ENCODE peak calls at places on chromosomes 2 and 18, in five cellular contexts. B is adipocyte, A is GM23248, J is lung, H is H7. D is an unnamed sample.

GRCh38 chr2:20430461-20431302 is 16.2 kb upstream of the RHOB start:
- DNase-seq in B (no peak), A (peak; percentile 75), J (no peak), H (no peak), D (no peak)

GRCh38 chr18:10234281-10234680 is 220.2 kb upstream of the APCDD1 start:
- DNase-seq in B (peak; percentile 19), A (peak; percentile 74), J (no peak), H (no peak), D (no peak)

GRCh38 chr2:80167284-80167808 is 137.2 kb downstream of the LRRTM1 start:
- DNase-seq in B (peak; percentile 9), A (no peak), J (no peak), H (no peak), D (no peak)

GRCh38 chr2:201960300-201960699 is 73.4 kb upstream of the FZD7 start:
- DNase-seq in B (no peak), A (no peak), J (no peak), H (no peak), D (no peak)

GRCh38 chr2:45233301-45233700 is 224.0 kb upstream of the SIX2 start:
- DNase-seq in B (peak; percentile 61), A (peak; percentile 19), J (no peak), H (no peak), D (no peak)

GRCh38 chr2:235567842-235568241 is 74.0 kb downstream of the AGAP1 start:
- DNase-seq in B (no peak), A (peak; percentile 39), J (no peak), H (no peak), D (no peak)

GRCh38 chr2:27756544-27757498 is 14.7 kb upstream of the MRPL33 start:
- DNase-seq in B (peak; percentile 39), A (no peak), J (no peak), H (no peak), D (no peak)

GRCh38 chr2:239593965-239594771 is 193.3 kb upstream of the HDAC4 start:
- DNase-seq in B (no peak), A (no peak), J (no peak), H (peak; percentile 26), D (no peak)

DNA sequence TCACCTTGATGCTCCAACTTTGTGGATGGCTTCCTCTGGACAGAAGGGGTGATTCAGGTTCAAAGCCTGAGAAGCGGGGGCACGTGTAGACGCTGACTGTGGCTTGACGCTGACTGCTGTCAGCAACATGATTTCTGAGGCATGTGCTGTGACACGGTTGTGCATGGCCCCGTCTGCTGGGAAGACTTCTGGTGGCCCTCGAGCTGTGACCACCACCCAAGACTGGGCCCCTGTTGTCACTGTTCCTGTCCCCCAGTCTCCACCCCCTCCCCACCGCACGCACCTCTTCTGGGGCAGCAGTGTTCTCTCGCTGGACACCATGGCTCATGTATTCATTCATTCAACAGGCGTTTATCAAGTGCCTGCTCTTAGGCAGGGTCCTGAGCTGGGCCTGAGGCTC is 245.0 kb downstream of the FAM210A start:
- DNase-seq in B (no peak), A (no peak), J (no peak), H (no peak), D (no peak)
- H3K36me3 ChIP-seq in B (no peaks in the 10 kb centered on the region), A (no peaks in the 10 kb centered on the region), J (peaks cover 1% of the 10 kb centered on the region), H (no peaks in the 10 kb centered on the region), D (no peaks in the 10 kb centered on the region)

GRCh38 chr18:13449651-13450050 is 231.1 kb downstream of the LDLRAD4 start:
- DNase-seq in B (no peak), A (no peak), J (no peak), H (no peak), D (no peak)
- H3K36me3 ChIP-seq in B (no peaks in the 10 kb centered on the region), A (no peaks in the 10 kb centered on the region), J (no peaks in the 10 kb centered on the region), H (no peaks in the 10 kb centered on the region), D (no peaks in the 10 kb centered on the region)

GRCh38 chr18:76436342-76436741 is 58.7 kb downstream of the ZNF516 start:
- DNase-seq in B (no peak), A (no peak), J (no peak), H (no peak), D (no peak)
- H3K36me3 ChIP-seq in B (peaks cover 25% of the 10 kb centered on the region), A (peaks cover 9% of the 10 kb centered on the region), J (peaks cover 16% of the 10 kb centered on the region), H (no peaks in the 10 kb centered on the region), D (peaks cover 34% of the 10 kb centered on the region)

GRCh38 chr2:152651834-152652233 is 65.4 kb downstream of the PRPF40A start:
- DNase-seq in B (no peak), A (no peak), J (no peak), H (no peak), D (peak; percentile 21)
- H3K36me3 ChIP-seq in B (peaks cover 62% of the 10 kb centered on the region), A (peaks cover 29% of the 10 kb centered on the region), J (peaks cover 1% of the 10 kb centered on the region), H (peaks cover 6% of the 10 kb centered on the region), D (peaks cover 41% of the 10 kb centered on the region)

GRCh38 chr2:55301277-55301676 is 32.2 kb upstream of the MTIF2 start:
- DNase-seq in B (no peak), A (no peak), J (no peak), H (no peak), D (no peak)
- H3K36me3 ChIP-seq in B (peaks cover 43% of the 10 kb centered on the region), A (peaks cover 18% of the 10 kb centered on the region), J (no peaks in the 10 kb centered on the region), H (peaks cover 6% of the 10 kb centered on the region), D (peaks cover 10% of the 10 kb centered on the region)

D was measured in HAP-1.